ENCODE peak calls at places on chromosomes 13 and 19, in eight cellular contexts. F is prostate gland; P is neuronal stem cell; G is stomach; B is CD8-positive, alpha-beta memory T cell; M is right cardiac atrium; C is mesenchymal stem cell; D is endothelial cell of umbilical vein. Q is an unnamed sample.

GRCh38 chr13:101397742-101398141 is 18.6 kb downstream of the NALCN start:
- DNase-seq in F (no peak), P (no peak), G (no peak), B (no peak), M (no peak), C (peak; percentile 88), D (peak; percentile 59), Q (no peak)

GRCh38 chr13:107642841-107643240 is 572.5 kb downstream of the LIG4 start:
- DNase-seq in F (no peak), P (no peak), G (no peak), B (no peak), M (no peak), C (no peak), D (no peak), Q (no peak)

GRCh38 chr13:33633701-33634525 is 184.0 kb upstream of the RFC3 start:
- DNase-seq in F (no peak), P (no peak), G (no peak), B (no peak), M (no peak), C (peak; percentile 29), D (no peak), Q (no peak)

GRCh38 chr13:37058801-37059135 is 720 bp downstream of the SUPT20H start:
- DNase-seq in F (no peak), P (no peak), G (no peak), B (no peak), M (no peak), C (no peak), D (no peak), Q (no peak)

GRCh38 chr13:66001136-66001535 is 1229.0 kb downstream of the PCDH9 start:
- DNase-seq in F (no peak), P (no peak), G (no peak), B (no peak), M (no peak), C (no peak), D (no peak), Q (no peak)

GRCh38 chr13:107348471-107348870 is 780.5 kb upstream of the ARGLU1 start:
- DNase-seq in F (no peak), P (no peak), G (no peak), B (no peak), M (no peak), C (peak; percentile 71), D (no peak), Q (no peak)

GRCh38 chr19:51462276-51462675 is 4.0 kb upstream of the SIGLEC8 start:
- DNase-seq in F (no peak), P (no peak), G (peak; percentile 16), B (no peak), M (no peak), C (no peak), D (no peak), Q (no peak)

GRCh38 chr13:97600438-97601080 is 166.6 kb downstream of the RAP2A start:
- DNase-seq in F (no peak), P (no peak), G (no peak), B (no peak), M (no peak), C (peak; percentile 92), D (peak; percentile 31), Q (no peak)

GRCh38 chr19:4987692-4988370 is 18.9 kb downstream of the KDM4B start:
- DNase-seq in F (no peak), P (no peak), G (no peak), B (no peak), M (no peak), C (peak; percentile 73), D (no peak), Q (no peak)

GRCh38 chr13:85441975-85442374 is 357.2 kb downstream of the SLITRK6 start:
- DNase-seq in F (no peak), P (no peak), G (no peak), B (no peak), M (no peak), C (no peak), D (no peak), Q (no peak)

GRCh38 chr13:113954046-113954841 is 19.6 kb downstream of the C13orf46 start:
- DNase-seq in F (no peak), P (no peak), G (no peak), B (no peak), M (peak; percentile 9), C (no peak), D (no peak), Q (no peak)

GRCh38 chr19:27652796-27653195 is 1560.2 kb downstream of the UQCRFS1 start:
- DNase-seq in F (no peak), P (no peak), G (no peak), B (no peak), M (no peak), C (no peak), D (no peak), Q (no peak)

GRCh38 chr13:61128850-61129645 is 286.6 kb downstream of the PCDH20 start:
- DNase-seq in F (peak; percentile 14), P (no peak), G (no peak), B (no peak), M (no peak), C (no peak), D (no peak), Q (no peak)

GRCh38 chr13:72823081-72823480 is 41.1 kb downstream of the PIBF1 start:
- DNase-seq in F (no peak), P (no peak), G (no peak), B (no peak), M (no peak), C (no peak), D (no peak), Q (no peak)

GRCh38 chr19:35712529-35712909 is 5.3 kb upstream of the KMT2B start:
- DNase-seq in F (no peak), P (no peak), G (no peak), B (no peak), M (no peak), C (no peak), D (no peak), Q (no peak)

GRCh38 chr19:13622727-13623126 is 116.4 kb upstream of the CACNA1A start:
- DNase-seq in F (no peak), P (no peak), G (no peak), B (no peak), M (no peak), C (no peak), D (no peak), Q (no peak)

GRCh38 chr13:30805603-30806011 is 70.3 kb downstream of the ALOX5AP start:
- DNase-seq in F (peak; percentile 53), P (no peak), G (no peak), B (no peak), M (no peak), C (no peak), D (no peak), Q (no peak)

GRCh38 chr13:51769455-51770127 is 34.4 kb downstream of the DHRS12 start:
- DNase-seq in F (peak; percentile 49), P (no peak), G (peak; percentile 69), B (no peak), M (peak; percentile 66), C (no peak), D (no peak), Q (no peak)

GRCh38 chr13:104140557-104140956 is 1074.3 kb upstream of the SLC10A2 start:
- DNase-seq in F (no peak), P (no peak), G (no peak), B (no peak), M (no peak), C (no peak), D (peak; percentile 18), Q (no peak)

GRCh38 chr19:49985926-49986325 is 25.0 kb upstream of the SIGLEC11 start:
- DNase-seq in F (no peak), P (no peak), G (no peak), B (no peak), M (no peak), C (no peak), D (peak; percentile 16), Q (no peak)

GRCh38 chr13:100098445-100099116 is 9.7 kb downstream of the PCCA start:
- DNase-seq in F (no peak), P (no peak), G (no peak), B (no peak), M (no peak), C (no peak), D (no peak), Q (no peak)

GRCh38 chr19:46932346-46932745 is 71.5 kb downstream of the ARHGAP35 start:
- DNase-seq in F (no peak), P (no peak), G (no peak), B (no peak), M (no peak), C (peak; percentile 50), D (peak; percentile 70), Q (no peak)

GRCh38 chr13:48715977-48716376 is 62.2 kb downstream of the CYSLTR2 start:
- DNase-seq in F (no peak), P (no peak), G (no peak), B (no peak), M (no peak), C (no peak), D (no peak), Q (no peak)

GRCh38 chr13:79631260-79631659 is 150.3 kb downstream of the NDFIP2 start:
- DNase-seq in F (peak; percentile 72), P (no peak), G (no peak), B (no peak), M (no peak), C (peak; percentile 72), D (peak; percentile 93), Q (no peak)

GRCh38 chr19:30450101-30450500 is 77.9 kb downstream of the ZNF536 start:
- DNase-seq in F (no peak), P (peak; percentile 66), G (no peak), B (no peak), M (peak; percentile 52), C (no peak), D (no peak), Q (no peak)

GRCh38 chr19:37045140-37045539 is 33.1 kb upstream of the ZNF420 start:
- DNase-seq in F (no peak), P (no peak), G (no peak), B (no peak), M (no peak), C (no peak), D (no peak), Q (no peak)
- H3K9me3 ChIP-seq in F (no peaks in the 10 kb centered on the region), P (no peaks in the 10 kb centered on the region), G (peaks cover 91% of the 10 kb centered on the region), B (no peaks in the 10 kb centered on the region), M (no peaks in the 10 kb centered on the region), C (peaks cover 56% of the 10 kb centered on the region), D (no peaks in the 10 kb centered on the region), Q (peaks cover 3% of the 10 kb centered on the region)

DNA sequence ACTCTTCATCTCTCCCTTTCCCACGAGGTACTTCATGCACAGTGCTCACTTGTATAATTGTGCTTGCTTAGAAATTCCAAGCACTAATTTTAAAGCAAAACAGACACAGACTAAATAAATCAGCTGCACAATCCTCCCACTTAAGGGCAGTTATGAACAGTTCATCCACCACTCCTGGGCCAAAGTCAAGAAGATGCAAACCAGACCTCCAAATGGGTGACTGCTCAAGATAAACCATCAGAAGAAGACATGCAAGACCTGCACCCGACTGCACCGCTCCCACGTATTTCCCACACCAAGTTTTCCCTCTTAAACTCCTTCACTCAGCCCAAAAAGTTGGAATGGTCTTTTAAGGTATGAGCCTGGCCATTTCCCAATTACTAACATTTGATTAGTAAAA is 19.9 kb downstream of the ZNF235 start:
- DNase-seq in F (no peak), P (no peak), G (no peak), B (no peak), M (no peak), C (peak; percentile 58), D (no peak), Q (no peak)
- H3K9me3 ChIP-seq in F (no peaks in the 10 kb centered on the region), P (peaks cover 14% of the 10 kb centered on the region), G (peaks cover 99% of the 10 kb centered on the region), B (peaks cover 45% of the 10 kb centered on the region), M (peaks cover 12% of the 10 kb centered on the region), C (peaks cover 45% of the 10 kb centered on the region), D (peaks cover 2% of the 10 kb centered on the region), Q (peaks cover 27% of the 10 kb centered on the region)

GRCh38 chr19:37251308-37252229 is 33.6 kb downstream of the ZNF383 start:
- DNase-seq in F (peak; percentile 75), P (peak; percentile 76), G (peak; percentile 43), B (peak; percentile 71), M (peak; percentile 82), C (peak; percentile 89), D (peak; percentile 91), Q (peak; percentile 20)
- H3K9me3 ChIP-seq in F (no peaks in the 10 kb centered on the region), P (peaks cover 13% of the 10 kb centered on the region), G (peaks cover 100% of the 10 kb centered on the region), B (peaks cover 28% of the 10 kb centered on the region), M (peaks cover 8% of the 10 kb centered on the region), C (peaks cover 61% of the 10 kb centered on the region), D (peaks cover 2% of the 10 kb centered on the region), Q (peaks cover 24% of the 10 kb centered on the region)

GRCh38 chr19:9370747-9371619 is 8.2 kb downstream of the ZNF177 start:
- DNase-seq in F (no peak), P (no peak), G (no peak), B (no peak), M (no peak), C (no peak), D (no peak), Q (no peak)
- H3K9me3 ChIP-seq in F (no peaks in the 10 kb centered on the region), P (peaks cover 10% of the 10 kb centered on the region), G (peaks cover 100% of the 10 kb centered on the region), B (peaks cover 16% of the 10 kb centered on the region), M (peaks cover 6% of the 10 kb centered on the region), C (peaks cover 99% of the 10 kb centered on the region), D (no peaks in the 10 kb centered on the region), Q (peaks cover 14% of the 10 kb centered on the region)

Q was measured in T-helper 17 cell.